ENCODE peak calls at places on chromosome 5, in ten cellular contexts. One of them, this sample, is unnamed.

GRCh38 chr5:173742432-173742816 is 126.0 kb upstream of the BOD1 start:
- DNase-seq in thoracic aorta: no peak
- DNase-seq in neural progenitor cell: no peak
- DNase-seq in ovary: no peak
- DNase-seq in heart right ventricle: no peak
- DNase-seq in tibial artery: no peak
- DNase-seq in breast epithelium: no peak
- DNase-seq in pancreas: no peak
- DNase-seq in coronary artery: no peak
- DNase-seq in A549: no peak
- DNase-seq in this sample: no peak

GRCh38 chr5:151570512-151571269 is 20.4 kb downstream of the FAT2 start:
- DNase-seq in neural progenitor cell: no peak
- DNase-seq in tibial artery: no peak
- DNase-seq in A549: no peak
- DNase-seq in thoracic aorta: no peak
- DNase-seq in coronary artery: no peak
- DNase-seq in breast epithelium: peak
- DNase-seq in heart right ventricle: no peak
- DNase-seq in ovary: no peak
- DNase-seq in pancreas: peak
- DNase-seq in this sample: no peak

GRCh38 chr5:135598691-135599395 is 20.1 kb upstream of the CXCL14 start:
- DNase-seq in A549: no peak
- DNase-seq in tibial artery: no peak
- DNase-seq in breast epithelium: no peak
- DNase-seq in coronary artery: peak
- DNase-seq in thoracic aorta: no peak
- DNase-seq in heart right ventricle: no peak
- DNase-seq in pancreas: no peak
- DNase-seq in ovary: no peak
- DNase-seq in neural progenitor cell: no peak
- DNase-seq in this sample: no peak

GRCh38 chr5:6606884-6607558 is 25.8 kb downstream of the NSUN2 start:
- DNase-seq in heart right ventricle: no peak
- DNase-seq in coronary artery: no peak
- DNase-seq in thoracic aorta: no peak
- DNase-seq in breast epithelium: no peak
- DNase-seq in tibial artery: no peak
- DNase-seq in ovary: no peak
- DNase-seq in A549: no peak
- DNase-seq in pancreas: no peak
- DNase-seq in neural progenitor cell: no peak
- DNase-seq in this sample: no peak

GRCh38 chr5:107640568-107640967 is 30.2 kb downstream of the EFNA5 start:
- DNase-seq in neural progenitor cell: no peak
- DNase-seq in ovary: no peak
- DNase-seq in A549: no peak
- DNase-seq in pancreas: no peak
- DNase-seq in tibial artery: no peak
- DNase-seq in breast epithelium: no peak
- DNase-seq in heart right ventricle: no peak
- DNase-seq in coronary artery: no peak
- DNase-seq in thoracic aorta: no peak
- DNase-seq in this sample: no peak

GRCh38 chr5:39437469-39437868 is 12.7 kb upstream of the DAB2 start:
- DNase-seq in ovary: no peak
- DNase-seq in A549: no peak
- DNase-seq in breast epithelium: no peak
- DNase-seq in pancreas: no peak
- DNase-seq in thoracic aorta: no peak
- DNase-seq in heart right ventricle: no peak
- DNase-seq in coronary artery: no peak
- DNase-seq in neural progenitor cell: no peak
- DNase-seq in tibial artery: no peak
- DNase-seq in this sample: no peak

GRCh38 chr5:143648696-143649095 is 163.3 kb upstream of the HMHB1 start:
- DNase-seq in thoracic aorta: no peak
- DNase-seq in heart right ventricle: no peak
- DNase-seq in coronary artery: no peak
- DNase-seq in breast epithelium: no peak
- DNase-seq in A549: no peak
- DNase-seq in pancreas: no peak
- DNase-seq in ovary: no peak
- DNase-seq in neural progenitor cell: no peak
- DNase-seq in tibial artery: no peak
- DNase-seq in this sample: no peak

GRCh38 chr5:160792281-160792680 is 59.7 kb downstream of the ATP10B start:
- DNase-seq in breast epithelium: no peak
- DNase-seq in pancreas: no peak
- DNase-seq in neural progenitor cell: no peak
- DNase-seq in heart right ventricle: no peak
- DNase-seq in coronary artery: no peak
- DNase-seq in thoracic aorta: no peak
- DNase-seq in ovary: no peak
- DNase-seq in A549: no peak
- DNase-seq in tibial artery: no peak
- DNase-seq in this sample: no peak

GRCh38 chr5:94782376-94782775 is 163.9 kb downstream of the SLF1 start:
- DNase-seq in heart right ventricle: no peak
- DNase-seq in pancreas: no peak
- DNase-seq in coronary artery: no peak
- DNase-seq in ovary: no peak
- DNase-seq in A549: no peak
- DNase-seq in neural progenitor cell: no peak
- DNase-seq in tibial artery: no peak
- DNase-seq in thoracic aorta: no peak
- DNase-seq in breast epithelium: no peak
- DNase-seq in this sample: no peak

GRCh38 chr5:93622240-93622885 is 39.3 kb downstream of the NR2F1 start:
- DNase-seq in coronary artery: no peak
- DNase-seq in heart right ventricle: no peak
- DNase-seq in breast epithelium: no peak
- DNase-seq in A549: no peak
- DNase-seq in ovary: no peak
- DNase-seq in thoracic aorta: no peak
- DNase-seq in tibial artery: no peak
- DNase-seq in neural progenitor cell: peak
- DNase-seq in pancreas: no peak
- DNase-seq in this sample: peak

GRCh38 chr5:56142233-56142619 is 90.9 kb downstream of the ANKRD55 start:
- DNase-seq in breast epithelium: no peak
- DNase-seq in A549: no peak
- DNase-seq in tibial artery: no peak
- DNase-seq in thoracic aorta: no peak
- DNase-seq in neural progenitor cell: peak
- DNase-seq in pancreas: no peak
- DNase-seq in heart right ventricle: no peak
- DNase-seq in coronary artery: no peak
- DNase-seq in ovary: no peak
- DNase-seq in this sample: no peak

GRCh38 chr5:56145106-56145505 is 88.0 kb downstream of the ANKRD55 start:
- DNase-seq in thoracic aorta: no peak
- DNase-seq in coronary artery: no peak
- DNase-seq in neural progenitor cell: no peak
- DNase-seq in heart right ventricle: no peak
- DNase-seq in A549: no peak
- DNase-seq in breast epithelium: no peak
- DNase-seq in tibial artery: no peak
- DNase-seq in pancreas: no peak
- DNase-seq in ovary: no peak
- DNase-seq in this sample: no peak

GRCh38 chr5:56142620-56143431 is 90.3 kb downstream of the ANKRD55 start:
- DNase-seq in A549: no peak
- DNase-seq in pancreas: peak
- DNase-seq in breast epithelium: no peak
- DNase-seq in thoracic aorta: no peak
- DNase-seq in neural progenitor cell: no peak
- DNase-seq in tibial artery: no peak
- DNase-seq in heart right ventricle: no peak
- DNase-seq in ovary: no peak
- DNase-seq in coronary artery: no peak
- DNase-seq in this sample: no peak

GRCh38 chr5:56145511-56145910 is 87.6 kb downstream of the ANKRD55 start:
- DNase-seq in heart right ventricle: no peak
- DNase-seq in ovary: no peak
- DNase-seq in pancreas: no peak
- DNase-seq in tibial artery: no peak
- DNase-seq in neural progenitor cell: no peak
- DNase-seq in breast epithelium: no peak
- DNase-seq in A549: no peak
- DNase-seq in coronary artery: no peak
- DNase-seq in thoracic aorta: no peak
- DNase-seq in this sample: peak

GRCh38 chr5:56144211-56144610 is 88.9 kb downstream of the ANKRD55 start:
- DNase-seq in A549: no peak
- DNase-seq in thoracic aorta: no peak
- DNase-seq in neural progenitor cell: no peak
- DNase-seq in ovary: no peak
- DNase-seq in breast epithelium: no peak
- DNase-seq in tibial artery: no peak
- DNase-seq in coronary artery: no peak
- DNase-seq in heart right ventricle: no peak
- DNase-seq in pancreas: no peak
- DNase-seq in this sample: no peak
- TF ChIP-seq CTCF in A549: no peak
- TF ChIP-seq CTCF in thoracic aorta: no peak
- TF ChIP-seq CTCF in neural progenitor cell: no peak
- TF ChIP-seq CTCF in ovary: no peak
- TF ChIP-seq CTCF in breast epithelium: no peak
- TF ChIP-seq CTCF in tibial artery: no peak
- TF ChIP-seq CTCF in coronary artery: no peak
- TF ChIP-seq CTCF in heart right ventricle: no peak
- TF ChIP-seq CTCF in pancreas: no peak
- TF ChIP-seq CTCF in this sample: no peak

DNA sequence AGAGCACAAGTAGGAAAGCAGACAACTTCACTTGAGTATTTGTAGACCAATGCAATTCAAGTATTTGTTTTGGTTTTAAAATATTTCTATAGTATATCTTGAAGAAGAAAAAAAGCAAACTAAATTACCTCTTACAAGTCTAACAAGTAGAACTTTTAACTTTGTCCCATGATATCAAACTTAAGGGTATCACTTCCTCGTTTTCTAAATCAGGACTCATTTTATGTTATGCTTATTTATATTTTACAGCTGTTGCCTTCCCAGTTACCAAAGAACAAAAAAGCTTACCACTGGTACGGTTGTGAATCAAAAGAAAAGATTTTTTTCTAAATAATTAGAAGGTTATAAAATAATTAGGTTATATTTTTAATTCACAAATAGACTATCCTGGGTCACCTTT is 63.7 kb downstream of the CEP120 start:
- DNase-seq in A549: no peak
- DNase-seq in thoracic aorta: no peak
- DNase-seq in neural progenitor cell: no peak
- DNase-seq in tibial artery: no peak
- DNase-seq in pancreas: no peak
- DNase-seq in ovary: no peak
- DNase-seq in heart right ventricle: no peak
- DNase-seq in breast epithelium: no peak
- DNase-seq in coronary artery: no peak
- DNase-seq in this sample: no peak
- H3K4me3 ChIP-seq in A549: no peak
- H3K4me3 ChIP-seq in thoracic aorta: no peak
- H3K4me3 ChIP-seq in neural progenitor cell: no peak
- H3K4me3 ChIP-seq in tibial artery: no peak
- H3K4me3 ChIP-seq in pancreas: no peak
- H3K4me3 ChIP-seq in ovary: no peak
- H3K4me3 ChIP-seq in heart right ventricle: no peak
- H3K4me3 ChIP-seq in breast epithelium: no peak
- H3K4me3 ChIP-seq in coronary artery: no peak
- H3K4me3 ChIP-seq in this sample: no peak

DNA sequence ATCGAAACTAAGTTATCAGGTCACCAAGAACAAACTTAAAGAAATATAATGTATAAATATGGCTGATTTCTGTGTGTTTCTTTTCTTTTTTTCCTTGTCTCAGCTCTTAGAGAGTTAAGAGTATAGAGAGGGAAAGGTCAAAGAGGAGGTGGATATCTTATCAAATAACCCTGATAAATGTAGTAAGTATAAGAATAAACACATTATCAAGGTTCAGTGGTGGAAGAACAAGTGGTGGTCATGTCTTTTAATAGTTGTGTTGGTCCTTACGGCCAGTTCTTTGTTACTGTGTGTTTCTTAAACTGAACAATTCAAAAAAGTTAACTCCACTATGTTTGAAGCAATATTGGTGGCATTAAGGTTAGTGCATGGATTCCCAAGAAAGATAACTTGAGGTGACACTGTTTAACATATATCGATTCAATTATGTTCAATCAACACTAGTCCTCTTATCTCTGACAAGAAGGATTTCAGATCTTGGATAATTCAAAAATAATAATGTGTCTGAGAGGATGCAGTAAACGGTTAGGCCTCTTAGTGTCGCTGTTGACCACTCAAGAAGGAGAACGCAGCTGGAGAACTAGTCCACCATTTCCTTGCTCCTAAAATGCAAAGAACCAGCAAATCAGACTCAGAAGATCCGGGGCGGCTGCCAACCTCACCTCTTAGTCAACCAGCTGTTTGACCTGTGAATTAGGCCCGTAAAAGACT is at the start of gene PCDHGA3:
- DNase-seq in breast epithelium: no peak
- DNase-seq in tibial artery: no peak
- DNase-seq in heart right ventricle: no peak
- DNase-seq in ovary: no peak
- DNase-seq in coronary artery: no peak
- DNase-seq in pancreas: no peak
- DNase-seq in A549: no peak
- DNase-seq in neural progenitor cell: no peak
- DNase-seq in thoracic aorta: no peak
- DNase-seq in this sample: peak
- TF ChIP-seq CTCF in breast epithelium: no peak
- TF ChIP-seq CTCF in tibial artery: peak
- TF ChIP-seq CTCF in heart right ventricle: peak
- TF ChIP-seq CTCF in ovary: no peak
- TF ChIP-seq CTCF in coronary artery: no peak
- TF ChIP-seq CTCF in pancreas: no peak
- TF ChIP-seq CTCF in A549: no peak
- TF ChIP-seq CTCF in neural progenitor cell: peak
- TF ChIP-seq CTCF in thoracic aorta: peak
- TF ChIP-seq CTCF in this sample: peak

DNA sequence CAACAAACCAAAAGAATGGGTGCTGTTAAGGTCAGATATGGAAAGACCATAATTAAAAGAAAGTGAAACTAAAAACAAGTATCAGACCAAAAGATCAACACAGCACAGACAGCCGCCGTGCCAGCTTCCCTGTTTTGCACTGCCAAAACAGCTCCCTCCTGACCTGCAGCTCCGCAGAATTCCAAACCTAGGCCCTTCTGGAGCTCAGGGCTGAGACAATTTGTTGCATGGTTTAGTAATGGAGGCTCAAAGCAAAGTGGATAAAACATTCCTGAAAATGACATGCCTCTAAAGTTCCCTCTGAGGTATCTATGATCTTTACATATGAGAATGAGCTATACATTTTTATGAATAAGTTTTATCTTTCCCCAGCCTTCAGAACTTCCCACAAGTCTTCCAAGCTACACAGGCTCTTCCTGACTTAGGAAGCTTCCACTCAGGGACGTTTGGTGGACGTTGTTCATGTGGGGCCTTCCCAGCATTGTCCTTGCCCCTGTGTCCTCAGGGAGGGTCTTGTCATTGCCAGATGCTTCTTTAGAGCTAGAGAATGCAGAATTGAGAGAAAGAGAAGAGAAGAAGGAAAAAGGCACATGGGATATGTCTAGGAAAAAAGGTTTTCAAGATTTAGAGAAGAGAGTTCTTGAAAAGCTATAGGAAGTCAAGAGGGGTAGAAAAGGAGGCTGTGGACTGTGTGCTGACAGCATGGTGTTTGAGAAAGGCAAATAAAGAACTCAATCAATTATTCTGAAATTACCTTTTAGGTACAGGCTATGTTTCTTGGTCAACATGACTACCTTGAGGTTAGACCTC is 28.4 kb upstream of the SSBP2 start:
- DNase-seq in pancreas: peak
- DNase-seq in tibial artery: peak
- DNase-seq in coronary artery: no peak
- DNase-seq in breast epithelium: peak
- DNase-seq in ovary: peak
- DNase-seq in thoracic aorta: peak
- DNase-seq in heart right ventricle: peak
- DNase-seq in neural progenitor cell: no peak
- DNase-seq in A549: no peak
- DNase-seq in this sample: peak
- H3K4me3 ChIP-seq in pancreas: no peak
- H3K4me3 ChIP-seq in tibial artery: peak
- H3K4me3 ChIP-seq in coronary artery: peak
- H3K4me3 ChIP-seq in breast epithelium: peak
- H3K4me3 ChIP-seq in ovary: peak
- H3K4me3 ChIP-seq in thoracic aorta: peak
- H3K4me3 ChIP-seq in heart right ventricle: peak
- H3K4me3 ChIP-seq in neural progenitor cell: no peak
- H3K4me3 ChIP-seq in A549: no peak
- H3K4me3 ChIP-seq in this sample: peak